ENCODE peak calls at places on chromosomes 3 and 15, in four cellular contexts. One of them, this sample, is unnamed.
A peak's percentile ranks its signal among the peaks of the same experiment; 100 is the strongest.

GRCh38 chr3:32963871-32964270 is 12.4 kb downstream of the CCR4 start:
- DNase-seq in HepG2: no peak
- DNase-seq in GM12878: no peak
- DNase-seq in H1: no peak
- DNase-seq in this sample: no peak

GRCh38 chr15:25600751-25601150 is 161.9 kb upstream of the UBE3A start:
- DNase-seq in HepG2: no peak
- DNase-seq in GM12878: no peak
- DNase-seq in H1: no peak
- DNase-seq in this sample: no peak

GRCh38 chr15:63234479-63234878 is 42.9 kb upstream of the APH1B start:
- DNase-seq in HepG2: no peak
- DNase-seq in GM12878: no peak
- DNase-seq in H1: no peak
- DNase-seq in this sample: no peak

GRCh38 chr15:72760590-72761260 is 22.8 kb downstream of the ADPGK start:
- DNase-seq in HepG2: no peak
- DNase-seq in GM12878: no peak
- DNase-seq in H1: no peak
- DNase-seq in this sample: no peak

GRCh38 chr15:96340611-96341464 is 10.3 kb downstream of the NR2F2 start:
- DNase-seq in HepG2: no peak
- DNase-seq in GM12878: no peak
- DNase-seq in H1: peak; percentile 82
- DNase-seq in this sample: no peak

GRCh38 chr3:25493786-25494185 is 65.7 kb downstream of the RARB start:
- DNase-seq in HepG2: no peak
- DNase-seq in GM12878: no peak
- DNase-seq in H1: no peak
- DNase-seq in this sample: no peak

GRCh38 chr3:100553618-100554372 is 55.6 kb upstream of the ADGRG7 start:
- DNase-seq in HepG2: no peak
- DNase-seq in GM12878: no peak
- DNase-seq in H1: no peak
- DNase-seq in this sample: no peak

GRCh38 chr3:121962443-121962842 is 59.6 kb downstream of the ILDR1 start:
- DNase-seq in HepG2: no peak
- DNase-seq in GM12878: no peak
- DNase-seq in H1: no peak
- DNase-seq in this sample: no peak

GRCh38 chr3:71710906-71711494 is 14.2 kb downstream of the EIF4E3 start:
- DNase-seq in HepG2: peak; percentile 29
- DNase-seq in GM12878: peak; percentile 21
- DNase-seq in H1: no peak
- DNase-seq in this sample: no peak

GRCh38 chr3:58216496-58217197 is 5.9 kb upstream of the DNASE1L3 start:
- DNase-seq in HepG2: no peak
- DNase-seq in GM12878: no peak
- DNase-seq in H1: no peak
- DNase-seq in this sample: no peak

GRCh38 chr3:107855710-107856109 is 235.1 kb downstream of the CD47 start:
- DNase-seq in HepG2: peak; percentile 60
- DNase-seq in GM12878: no peak
- DNase-seq in H1: no peak
- DNase-seq in this sample: peak; percentile 8

GRCh38 chr3:158791259-158791920 is 10.5 kb upstream of the MFSD1 start:
- DNase-seq in HepG2: peak; percentile 58
- DNase-seq in GM12878: no peak
- DNase-seq in H1: no peak
- DNase-seq in this sample: no peak

GRCh38 chr15:41926184-41927056 is 32.6 kb upstream of the SPTBN5 start:
- DNase-seq in HepG2: peak; percentile 34
- DNase-seq in GM12878: no peak
- DNase-seq in H1: no peak
- DNase-seq in this sample: no peak

GRCh38 chr3:104359546-104359945 is 1007.2 kb upstream of the ALCAM start:
- DNase-seq in HepG2: no peak
- DNase-seq in GM12878: no peak
- DNase-seq in H1: no peak
- DNase-seq in this sample: peak; percentile 3

GRCh38 chr15:65533057-65533752 is 2.9 kb downstream of the HACD3 start:
- DNase-seq in HepG2: no peak
- DNase-seq in GM12878: no peak
- DNase-seq in H1: no peak
- DNase-seq in this sample: no peak

GRCh38 chr15:52481915-52482314 is 46.8 kb downstream of the MYO5A start:
- DNase-seq in HepG2: no peak
- DNase-seq in GM12878: peak; percentile 81
- DNase-seq in H1: no peak
- DNase-seq in this sample: no peak

DNA sequence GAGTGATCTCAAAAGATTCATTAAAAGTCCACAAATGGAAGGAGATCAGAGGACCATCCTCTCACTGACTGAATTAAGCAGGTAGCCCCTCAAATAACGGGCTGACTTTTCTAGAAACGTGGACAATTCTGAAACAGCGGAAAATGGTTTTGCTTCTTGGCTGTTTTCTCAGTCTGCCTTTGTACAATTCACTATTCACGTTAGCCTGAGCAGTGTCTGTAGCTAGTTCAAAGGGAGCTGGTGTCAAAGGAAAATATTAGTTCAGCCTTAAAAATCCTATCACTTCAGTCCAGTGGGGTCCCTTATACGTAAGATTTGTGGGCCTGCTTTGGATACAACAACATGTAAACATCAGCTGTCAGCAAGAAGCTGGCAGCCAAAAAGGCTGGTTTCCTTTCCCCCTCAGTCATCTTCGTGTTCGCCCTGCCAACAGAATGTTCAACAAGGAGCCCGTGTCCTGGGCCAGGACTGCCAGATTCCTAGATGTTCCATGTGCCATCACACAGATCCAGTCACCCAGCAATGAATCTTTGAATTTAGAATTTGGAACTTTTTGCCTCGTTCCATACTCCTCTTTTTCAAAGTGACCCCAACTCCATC is 19.3 kb downstream of the LMCD1 start:
- DNase-seq in HepG2: no peak
- DNase-seq in GM12878: no peak
- DNase-seq in H1: no peak
- DNase-seq in this sample: no peak
- TF ChIP-seq SUZ12 in HepG2: no peak
- TF ChIP-seq SUZ12 in GM12878: no peak
- TF ChIP-seq SUZ12 in H1: no peak
- TF ChIP-seq SUZ12 in this sample: no peak

DNA sequence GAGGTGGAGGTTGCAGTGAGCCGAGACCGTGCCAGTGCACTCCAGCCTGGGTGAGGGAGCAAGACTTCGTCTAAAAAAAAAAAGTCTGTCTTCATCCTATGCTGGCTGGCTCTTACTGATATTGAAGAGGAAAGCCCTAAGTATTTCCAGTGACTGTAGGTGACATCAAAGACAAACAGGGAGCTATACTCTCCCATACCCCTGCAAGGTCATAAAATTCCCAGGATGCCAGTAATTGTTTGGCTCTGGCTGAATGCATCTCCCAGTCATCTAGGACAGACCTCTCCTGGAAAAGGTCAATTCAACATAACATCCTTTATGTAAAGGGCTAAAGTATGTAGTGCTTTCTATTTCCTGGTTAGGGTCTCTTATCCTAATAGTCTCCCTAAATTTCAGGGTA is 8.0 kb downstream of the ZBBX start:
- DNase-seq in HepG2: no peak
- DNase-seq in GM12878: no peak
- DNase-seq in H1: no peak
- DNase-seq in this sample: peak; percentile 32
- TF ChIP-seq YY1 in HepG2: no peak
- TF ChIP-seq YY1 in GM12878: no peak
- TF ChIP-seq YY1 in H1: no peak
- TF ChIP-seq YY1 in this sample: no peak

DNA sequence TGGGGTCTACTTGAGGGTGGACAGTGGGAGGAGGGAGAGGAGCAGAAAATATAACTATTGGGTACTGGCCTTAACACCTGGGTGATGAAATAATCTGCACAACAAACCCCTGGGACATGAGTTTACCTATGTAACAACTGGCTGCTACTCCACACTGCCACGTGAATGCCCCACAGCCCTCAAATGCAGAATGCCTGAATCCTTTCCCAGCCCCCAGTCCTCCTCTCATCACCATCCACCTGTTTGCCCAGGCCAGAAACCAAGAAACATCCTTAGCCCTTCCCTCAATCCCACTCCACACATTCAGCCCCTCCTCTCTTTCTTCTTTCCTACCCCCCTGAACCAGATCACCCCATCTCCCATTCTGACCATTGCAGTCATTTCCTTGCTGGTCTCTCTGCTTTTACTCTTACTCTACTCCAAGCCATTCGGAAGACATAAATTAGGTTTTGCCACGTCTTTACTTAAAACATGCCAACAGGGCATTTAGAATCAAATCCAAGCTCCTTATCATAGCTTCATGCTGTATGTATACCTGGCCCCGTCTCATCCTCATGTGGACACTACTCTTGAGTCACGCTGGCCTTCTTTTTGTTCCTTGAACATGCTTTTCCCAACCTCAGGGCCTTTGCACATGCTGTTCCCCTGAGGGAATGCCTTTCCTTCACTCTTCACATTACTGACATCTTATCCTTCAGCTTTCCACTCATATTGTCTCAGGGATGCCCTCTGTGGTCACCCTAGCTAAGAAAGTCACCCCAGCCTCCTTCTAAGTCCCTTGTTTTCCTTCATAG is 137.5 kb upstream of the ABHD17C start:
- DNase-seq in HepG2: no peak
- DNase-seq in GM12878: no peak
- DNase-seq in H1: peak; percentile 11
- DNase-seq in this sample: no peak
- TF ChIP-seq SUZ12 in HepG2: no peak
- TF ChIP-seq SUZ12 in GM12878: no peak
- TF ChIP-seq SUZ12 in H1: no peak
- TF ChIP-seq SUZ12 in this sample: no peak

GRCh38 chr3:197023998-197024651 is 5.5 kb downstream of the MELTF start:
- DNase-seq in HepG2: no peak
- DNase-seq in GM12878: no peak
- DNase-seq in H1: no peak
- DNase-seq in this sample: no peak

GRCh38 chr3:197022405-197023231 is 7.0 kb downstream of the MELTF start:
- DNase-seq in HepG2: no peak
- DNase-seq in GM12878: no peak
- DNase-seq in H1: no peak
- DNase-seq in this sample: no peak

GRCh38 chr3:197024881-197025735 is 4.5 kb downstream of the MELTF start:
- DNase-seq in HepG2: no peak
- DNase-seq in GM12878: no peak
- DNase-seq in H1: peak; percentile 41
- DNase-seq in this sample: no peak

GRCh38 chr3:197021729-197022404 is 7.8 kb downstream of the MELTF start:
- DNase-seq in HepG2: no peak
- DNase-seq in GM12878: no peak
- DNase-seq in H1: no peak
- DNase-seq in this sample: no peak

DNA sequence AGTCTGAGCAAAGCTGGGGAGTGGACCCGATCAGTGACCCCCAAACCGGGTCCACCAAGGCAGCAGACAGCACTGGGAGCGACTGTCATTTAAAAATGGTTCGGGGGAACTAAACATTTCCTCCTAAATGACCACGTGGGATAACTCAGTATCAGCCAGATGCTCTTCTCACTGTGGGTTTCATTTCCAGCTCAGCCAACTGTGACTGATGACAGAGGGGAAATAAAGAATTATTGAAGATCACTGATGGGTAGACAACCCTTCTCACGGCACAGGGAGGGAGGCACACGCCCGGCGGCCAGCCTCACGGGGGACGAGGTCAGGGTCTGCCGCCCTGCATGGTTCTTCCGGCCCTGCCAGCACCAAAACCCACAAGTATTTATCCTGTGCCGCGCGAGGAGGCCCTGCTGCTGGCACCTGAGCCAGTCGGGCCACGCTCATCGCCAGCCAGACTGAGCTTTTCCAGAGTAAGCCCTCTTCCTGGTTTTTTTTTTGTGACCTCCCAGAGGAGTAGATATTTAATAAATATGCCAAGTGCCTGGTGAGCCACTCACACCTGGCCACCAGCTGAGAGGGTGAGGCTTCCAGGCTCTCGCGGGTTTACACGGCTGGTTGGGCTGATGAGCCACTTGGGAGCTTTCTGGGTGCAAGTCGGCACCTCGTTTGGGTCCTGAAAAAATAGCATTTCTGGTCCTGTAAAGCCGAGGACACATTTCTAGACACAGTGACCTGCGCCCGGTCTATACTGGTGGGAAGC is 6.2 kb downstream of the MELTF start:
- DNase-seq in HepG2: no peak
- DNase-seq in GM12878: peak; percentile 76
- DNase-seq in H1: no peak
- DNase-seq in this sample: no peak
- TF ChIP-seq YY1 in HepG2: no peak
- TF ChIP-seq YY1 in GM12878: no peak
- TF ChIP-seq YY1 in H1: no peak
- TF ChIP-seq YY1 in this sample: no peak

GRCh38 chr3:178201714-178202113 is 334.5 kb upstream of the KCNMB2 start:
- DNase-seq in HepG2: no peak
- DNase-seq in GM12878: no peak
- DNase-seq in H1: no peak
- DNase-seq in this sample: no peak

GRCh38 chr3:178200316-178200715 is 335.9 kb upstream of the KCNMB2 start:
- DNase-seq in HepG2: no peak
- DNase-seq in GM12878: no peak
- DNase-seq in H1: no peak
- DNase-seq in this sample: no peak

GRCh38 chr3:178195824-178196223 is 340.4 kb upstream of the KCNMB2 start:
- DNase-seq in HepG2: no peak
- DNase-seq in GM12878: no peak
- DNase-seq in H1: no peak
- DNase-seq in this sample: no peak

GRCh38 chr3:178194547-178194946 is 341.7 kb upstream of the KCNMB2 start:
- DNase-seq in HepG2: no peak
- DNase-seq in GM12878: no peak
- DNase-seq in H1: no peak
- DNase-seq in this sample: no peak

DNA sequence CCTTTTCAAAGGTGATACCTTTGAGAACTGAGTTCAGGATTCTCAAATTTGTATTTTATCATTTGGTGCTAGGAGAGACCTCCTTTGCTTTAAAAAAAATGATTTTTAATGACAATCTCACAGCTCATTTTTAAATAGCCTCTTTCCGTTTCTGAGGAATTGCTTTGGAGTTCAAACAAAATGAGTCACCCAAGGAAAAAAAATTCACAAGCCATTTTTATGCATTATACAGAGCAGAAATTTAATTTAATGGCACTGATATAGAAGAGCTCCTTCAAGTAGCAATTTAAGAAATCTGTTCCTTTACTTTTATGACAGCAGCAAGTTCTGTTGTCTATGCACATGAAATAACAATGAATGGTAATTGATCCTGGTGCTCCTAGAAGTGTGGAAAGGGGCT is 337.9 kb upstream of the KCNMB2 start:
- DNase-seq in HepG2: no peak
- DNase-seq in GM12878: no peak
- DNase-seq in H1: no peak
- DNase-seq in this sample: no peak
- TF ChIP-seq SUZ12 in HepG2: no peak
- TF ChIP-seq SUZ12 in GM12878: no peak
- TF ChIP-seq SUZ12 in H1: no peak
- TF ChIP-seq SUZ12 in this sample: no peak

GRCh38 chr3:143433787-143434378 is 314.3 kb downstream of the CHST2 start:
- DNase-seq in HepG2: peak; percentile 4
- DNase-seq in GM12878: no peak
- DNase-seq in H1: peak; percentile 58
- DNase-seq in this sample: no peak
- TF ChIP-seq YY1 in HepG2: no peak
- TF ChIP-seq YY1 in GM12878: no peak
- TF ChIP-seq YY1 in H1: no peak
- TF ChIP-seq YY1 in this sample: no peak

This sample was measured in NT2/D1.